ENCODE peak calls at places on chromosomes 12 and 14, in six cellular contexts. Q, A, I, E, F and O are unnamed samples.

GRCh38 chr12:47964102-47964723 is 817 bp downstream of the TMEM106C start:
- DNase-seq in F (no peak), I (no peak), A (no peak), Q (peak), E (no peak), O (no peak)

GRCh38 chr14:102731101-102731870 is 46.0 kb upstream of the TRAF3 start:
- DNase-seq in F (no peak), I (no peak), Q (no peak), E (no peak), A (no peak), O (no peak)

GRCh38 chr12:71694099-71694820 is 8.4 kb downstream of the TMEM19 start:
- DNase-seq in I (no peak), A (no peak), Q (no peak), E (no peak), F (no peak), O (no peak)

GRCh38 chr12:122147514-122148290 is 26.3 kb downstream of the IL31 start:
- DNase-seq in Q (no peak), I (no peak), A (no peak), E (no peak), F (no peak), O (no peak)

GRCh38 chr12:107126688-107127481 is 33.5 kb upstream of the CRY1 start:
- DNase-seq in A (no peak), F (peak), E (no peak), Q (peak), I (no peak), O (no peak)

GRCh38 chr12:18696971-18697602 is 40.7 kb downstream of the PLCZ1 start:
- DNase-seq in I (no peak), E (no peak), A (no peak), Q (peak), F (peak), O (no peak)

GRCh38 chr12:115335048-115335447 is 651.1 kb upstream of the TBX3 start:
- DNase-seq in Q (no peak), F (no peak), A (no peak), E (no peak), I (no peak), O (no peak)

GRCh38 chr12:131267576-131267975 is 313.9 kb downstream of the ADGRD1 start:
- DNase-seq in Q (no peak), E (no peak), I (no peak), A (no peak), F (no peak), O (no peak)

GRCh38 chr12:123449103-123449736 is 8.7 kb upstream of the SNRNP35 start:
- DNase-seq in Q (no peak), I (no peak), F (no peak), E (no peak), A (no peak), O (no peak)

GRCh38 chr14:38202444-38203191 is 5.1 kb upstream of the SSTR1 start:
- DNase-seq in I (no peak), Q (no peak), E (no peak), A (no peak), F (no peak), O (no peak)

GRCh38 chr14:32635103-32635719 is 303.5 kb upstream of the NPAS3 start:
- DNase-seq in Q (peak), E (no peak), A (no peak), I (no peak), F (peak), O (no peak)

GRCh38 chr12:57272337-57273151 is 21.6 kb upstream of the STAC3 start:
- DNase-seq in F (peak), I (no peak), E (peak), Q (no peak), A (no peak), O (no peak)

GRCh38 chr12:20624718-20625117 is 70.4 kb upstream of the SLCO1C1 start:
- DNase-seq in A (no peak), Q (peak), F (peak), E (no peak), I (no peak), O (no peak)
- TF ChIP-seq CTCF in A (no peak), Q (peak), F (peak), E (peak), I (no peak), O (no peak)

GRCh38 chr14:52071675-52072074 is 2.8 kb upstream of the NID2 start:
- DNase-seq in A (no peak), F (no peak), Q (peak), E (no peak), I (no peak), O (no peak)
- TF ChIP-seq CTCF in A (no peak), F (peak), Q (no peak), E (peak), I (no peak), O (no peak)

GRCh38 chr12:128974881-128975280 is 121.6 kb downstream of the GLT1D1 start:
- DNase-seq in Q (no peak), F (no peak), I (no peak), E (no peak), A (no peak), O (no peak)

GRCh38 chr12:128971802-128972201 is 118.5 kb downstream of the GLT1D1 start:
- DNase-seq in A (no peak), F (no peak), E (no peak), I (no peak), Q (no peak), O (no peak)

GRCh38 chr12:128973883-128974681 is 120.8 kb downstream of the GLT1D1 start:
- DNase-seq in E (no peak), F (no peak), A (no peak), I (no peak), Q (no peak), O (no peak)

GRCh38 chr12:128980623-128981022 is 127.3 kb downstream of the GLT1D1 start:
- DNase-seq in I (no peak), F (no peak), E (no peak), A (no peak), Q (no peak), O (no peak)

GRCh38 chr12:128976120-128976519 is 122.8 kb downstream of the GLT1D1 start:
- DNase-seq in F (no peak), E (no peak), A (no peak), Q (no peak), I (peak), O (no peak)
- TF ChIP-seq CTCF in F (no peak), E (no peak), A (no peak), Q (no peak), I (no peak), O (no peak)

GRCh38 chr14:50062438-50063039 is 53.8 kb downstream of the VCPKMT start:
- DNase-seq in I (no peak), E (no peak), Q (peak), F (peak), A (no peak), O (peak)

GRCh38 chr14:50061664-50062437 is 54.5 kb downstream of the VCPKMT start:
- DNase-seq in I (no peak), E (no peak), F (peak), A (no peak), Q (peak), O (peak)

GRCh38 chr14:50059773-50060629 is 56.4 kb downstream of the VCPKMT start:
- DNase-seq in I (no peak), F (no peak), A (no peak), E (no peak), Q (no peak), O (no peak)

GRCh38 chr14:50063876-50064420 is 52.4 kb downstream of the VCPKMT start:
- DNase-seq in A (no peak), F (no peak), E (no peak), Q (no peak), I (no peak), O (no peak)

GRCh38 chr14:50060871-50061663 is 55.3 kb downstream of the VCPKMT start:
- DNase-seq in A (no peak), Q (peak), E (peak), F (peak), I (no peak), O (peak)
- TF ChIP-seq CTCF in A (no peak), Q (peak), E (peak), F (peak), I (no peak), O (no peak)

GRCh38 chr12:4653257-4653656 is 4.3 kb downstream of the NDUFA9 start:
- DNase-seq in Q (no peak), F (no peak), E (no peak), A (no peak), I (no peak), O (no peak)
- TF ChIP-seq CTCF in Q (no peak), F (peak), E (no peak), A (no peak), I (no peak), O (no peak)

GRCh38 chr14:45526715-45527549 is 273.9 kb upstream of the MIS18BP1 start:
- DNase-seq in E (no peak), A (peak), F (no peak), I (no peak), Q (no peak), O (no peak)
- TF ChIP-seq CTCF in E (peak), A (no peak), F (peak), I (no peak), Q (no peak), O (no peak)

GRCh38 chr12:53265783-53266182 is 2.3 kb upstream of the ESPL1 start:
- DNase-seq in A (no peak), E (no peak), F (no peak), I (no peak), Q (no peak), O (no peak)

GRCh38 chr12:53268637-53269562 is 801 bp downstream of the ESPL1 start:
- DNase-seq in Q (no peak), F (peak), E (no peak), I (no peak), A (no peak), O (no peak)

GRCh38 chr12:53267309-53268008 is 640 bp upstream of the ESPL1 start:
- DNase-seq in I (no peak), E (no peak), A (no peak), F (no peak), Q (no peak), O (no peak)

DNA sequence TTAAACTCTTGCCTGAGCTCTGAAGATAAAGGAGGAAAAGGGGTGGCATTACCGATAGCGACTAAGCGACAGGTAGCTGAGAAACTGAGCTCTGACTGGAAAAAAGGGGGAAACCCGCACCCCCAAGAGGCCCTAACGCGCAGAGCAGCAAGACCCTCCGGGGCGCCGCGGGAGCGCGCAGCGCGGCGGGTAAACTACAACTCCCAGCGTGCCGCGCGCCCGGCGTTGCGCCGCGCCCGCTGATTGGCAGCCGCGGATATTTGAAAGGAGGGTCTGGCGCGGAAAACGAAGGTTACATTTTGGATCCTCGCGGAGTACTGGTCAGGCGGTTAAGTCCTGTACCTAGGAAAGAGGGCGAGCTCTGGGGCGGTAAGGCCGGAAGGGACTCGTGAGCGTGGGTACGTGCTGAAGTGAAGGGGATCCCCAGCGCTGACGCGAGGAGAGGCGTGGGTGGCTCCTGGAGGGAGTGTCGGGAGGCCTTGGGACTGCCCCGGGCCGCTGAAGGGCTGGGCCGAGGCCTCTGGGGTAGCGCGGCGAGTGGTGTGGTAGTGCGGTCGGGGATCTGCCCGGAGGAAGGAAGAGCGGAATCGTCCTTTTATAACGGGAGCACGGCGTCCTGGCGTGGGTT is at the start of gene ESPL1:
- DNase-seq in E (peak), Q (peak), F (peak), I (peak), A (peak), O (peak)
- TF ChIP-seq CTCF in E (peak), Q (peak), F (peak), I (peak), A (peak), O (no peak)